ENCODE peak calls at places on chromosomes 11 and 22, in six cellular contexts. V is IMR-90, T is K562, S is adipocyte, A is mammary epithelial cell, O is fibroblast of lung. E is an unnamed sample.

GRCh38 chr11:77558380-77558779 is 31.4 kb upstream of the AQP11 start:
- DNase-seq in V (no peak), T (peak; percentile 18), S (no peak), A (no peak), O (no peak), E (no peak)

GRCh38 chr11:64305691-64306562 is 603 bp downstream of the ESRRA start:
- DNase-seq in V (peak; percentile 27), T (peak; percentile 80), S (peak; percentile 37), A (peak; percentile 51), O (peak; percentile 51), E (peak; percentile 58)

GRCh38 chr11:1453611-1454386 is 32.8 kb downstream of the MOB2 start:
- DNase-seq in V (no peak), T (peak; percentile 76), S (no peak), A (no peak), O (no peak), E (no peak)

GRCh38 chr11:11578542-11578941 is 43.3 kb downstream of the GALNT18 start:
- DNase-seq in V (no peak), T (no peak), S (no peak), A (no peak), O (no peak), E (no peak)

GRCh38 chr11:11806586-11806985 is 35.2 kb upstream of the USP47 start:
- DNase-seq in V (no peak), T (no peak), S (no peak), A (no peak), O (no peak), E (no peak)

GRCh38 chr11:44766972-44767278 is 40.2 kb downstream of the TSPAN18 start:
- DNase-seq in V (peak; percentile 34), T (no peak), S (no peak), A (no peak), O (no peak), E (no peak)

GRCh38 chr11:69186316-69187266 is 30.9 kb downstream of the SMIM38 start:
- DNase-seq in V (no peak), T (no peak), S (no peak), A (no peak), O (no peak), E (no peak)

GRCh38 chr22:25388866-25389540 is 169.6 kb downstream of the CRYBB2 start:
- DNase-seq in V (no peak), T (no peak), S (no peak), A (no peak), O (no peak), E (no peak)

GRCh38 chr11:15769203-15769602 is 587.1 kb downstream of the SOX6 start:
- DNase-seq in V (no peak), T (no peak), S (no peak), A (peak; percentile 46), O (no peak), E (no peak)

GRCh38 chr22:27662359-27663030 is 139.1 kb downstream of the MN1 start:
- DNase-seq in V (no peak), T (peak; percentile 15), S (no peak), A (no peak), O (peak; percentile 34), E (no peak)

GRCh38 chr22:39462443-39463147 is 5.8 kb downstream of the MGAT3 start:
- DNase-seq in V (no peak), T (peak; percentile 59), S (no peak), A (no peak), O (no peak), E (no peak)
- H3K9ac ChIP-seq in V (no peak overlapping the region), T (peak overlapping the region; percentile 57), S (peak overlapping the region; percentile 55), A (no peak overlapping the region), O (no peak overlapping the region), E (peak overlapping the region; percentile 1)

GRCh38 chr22:23233084-23233501 is 52.8 kb downstream of the BCR start:
- DNase-seq in V (no peak), T (peak; percentile 66), S (no peak), A (no peak), O (peak; percentile 31), E (no peak)
- H3K9ac ChIP-seq in V (no peak overlapping the region), T (no peak overlapping the region), S (no peak overlapping the region), A (no peak overlapping the region), O (no peak overlapping the region), E (no peak overlapping the region)

DNA sequence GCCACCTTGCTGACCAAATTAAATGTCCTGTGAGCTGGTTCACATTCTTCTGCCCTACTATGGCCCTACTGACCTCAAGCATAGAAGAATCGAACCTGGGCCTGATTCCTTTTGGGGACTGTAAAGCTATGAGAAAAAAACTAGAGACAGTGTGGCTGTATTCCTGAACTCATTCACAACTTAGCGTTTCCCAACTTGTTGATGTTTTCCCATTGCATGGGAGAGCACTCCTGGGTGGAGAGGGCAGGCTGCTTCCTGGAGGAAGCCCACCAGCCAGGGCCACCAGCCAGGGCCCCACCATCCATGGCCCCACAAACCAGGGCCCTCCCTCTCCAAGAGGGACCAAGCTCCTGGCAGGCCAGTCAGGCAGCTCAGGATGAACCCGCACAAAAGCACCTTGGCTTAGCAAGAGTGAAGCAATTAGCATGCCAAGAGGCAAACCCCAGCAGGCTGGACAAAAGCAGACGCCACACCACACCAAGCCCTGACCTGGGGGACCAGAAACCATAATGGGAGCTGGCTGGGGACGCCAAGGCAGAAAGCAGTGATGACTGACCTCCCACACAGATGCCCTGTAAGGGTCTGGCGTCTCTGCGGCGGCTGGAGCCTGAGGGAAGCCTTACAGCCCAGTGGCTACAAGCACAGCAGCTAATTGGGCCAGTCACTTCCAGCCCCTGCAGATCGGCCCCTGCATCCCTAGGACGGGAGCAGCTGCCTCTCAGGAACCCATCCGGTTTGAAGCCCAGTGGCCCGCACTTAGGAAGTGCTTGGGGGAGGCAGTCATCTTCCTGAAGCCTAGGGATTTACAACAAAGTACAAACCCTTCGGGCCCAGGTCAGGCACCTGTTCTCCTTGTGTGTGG is 2.1 kb downstream of the CERK start:
- DNase-seq in V (no peak), T (no peak), S (no peak), A (no peak), O (no peak), E (no peak)
- H3K9ac ChIP-seq in V (no peak overlapping the region), T (no peak overlapping the region), S (peak overlapping the region; percentile 85), A (no peak overlapping the region), O (no peak overlapping the region), E (peak overlapping the region; percentile 26)

DNA sequence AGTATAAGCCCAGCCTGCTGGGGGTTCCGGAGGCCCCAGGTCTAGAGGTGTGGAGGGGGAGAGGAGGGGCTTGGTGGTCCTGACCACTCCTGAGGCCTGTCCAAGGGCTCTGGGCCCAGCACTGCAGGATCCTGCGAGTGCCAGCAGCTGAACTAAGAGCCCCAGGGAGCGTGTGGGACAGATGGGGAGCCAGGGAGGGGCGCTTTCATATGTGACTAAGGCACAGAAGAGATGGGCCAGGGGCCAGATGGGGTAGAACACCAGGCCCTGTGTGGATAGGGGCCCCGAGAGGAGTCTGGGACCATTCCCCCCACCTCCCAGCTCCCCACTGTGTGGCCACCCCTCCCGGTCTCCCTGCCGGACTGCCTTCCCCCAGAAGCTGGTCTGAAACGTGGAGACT is 18.4 kb downstream of the MAFF start:
- DNase-seq in V (no peak), T (no peak), S (no peak), A (no peak), O (no peak), E (no peak)
- H3K9ac ChIP-seq in V (no peak overlapping the region), T (no peak overlapping the region), S (peak overlapping the region; percentile 54), A (no peak overlapping the region), O (no peak overlapping the region), E (peak overlapping the region; percentile 42)

GRCh38 chr11:104118105-104118762 is 45.7 kb downstream of the PDGFD start:
- DNase-seq in V (no peak), T (no peak), S (no peak), A (no peak), O (no peak), E (no peak)

DNA sequence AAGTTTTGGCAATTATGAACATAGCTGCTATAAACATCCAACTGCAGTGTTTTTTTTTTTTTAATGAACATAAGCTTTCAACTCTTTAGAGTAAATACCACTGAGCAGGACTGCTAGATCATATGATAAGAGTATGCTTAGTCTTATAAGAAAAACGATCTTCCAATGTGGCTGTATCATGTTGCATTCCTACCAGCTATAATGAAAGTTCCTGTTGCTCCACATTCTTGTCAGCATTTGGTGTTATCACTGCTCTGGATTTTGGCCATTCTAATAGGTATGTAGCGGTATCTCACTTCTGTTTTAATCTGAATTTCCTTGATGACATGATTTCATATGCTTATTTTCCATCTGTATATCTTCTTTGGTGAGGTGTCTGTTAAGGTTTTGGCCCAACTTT is 50.4 kb downstream of the PDGFD start:
- DNase-seq in V (no peak), T (no peak), S (no peak), A (no peak), O (no peak), E (no peak)
- H3K9ac ChIP-seq in V (no peak overlapping the region), T (no peak overlapping the region), S (no peak overlapping the region), A (no peak overlapping the region), O (no peak overlapping the region), E (no peak overlapping the region)

GRCh38 chr22:26448334-26448733 is 19.3 kb downstream of the ASPHD2 start:
- DNase-seq in V (no peak), T (no peak), S (no peak), A (no peak), O (no peak), E (no peak)
- H3K9ac ChIP-seq in V (no peak overlapping the region), T (no peak overlapping the region), S (no peak overlapping the region), A (no peak overlapping the region), O (no peak overlapping the region), E (no peak overlapping the region)